ENCODE peak calls at places on chromosomes 7 and 10, in four cellular contexts. K, Z, Y and H are unnamed samples.
A peak's percentile ranks its signal among the peaks of the same experiment; 100 is the strongest.

GRCh38 chr10:129275886-129276285 is 191.2 kb upstream of the MGMT start:
- DNase-seq in K (no peak), Z (no peak), Y (no peak), H (no peak)

GRCh38 chr7:57343901-57344622 is 105.9 kb upstream of the ZNF716 start:
- DNase-seq in K (no peak), Z (no peak), Y (no peak), H (no peak)

GRCh38 chr10:1498746-1499343 is 238.5 kb downstream of the ADARB2 start:
- DNase-seq in K (no peak), Z (no peak), Y (no peak), H (no peak)

GRCh38 chr7:154426778-154427177 is 374.6 kb downstream of the DPP6 start:
- DNase-seq in K (no peak), Z (no peak), Y (no peak), H (no peak)

GRCh38 chr7:66571568-66571967 is 57.1 kb upstream of the KCTD7 start:
- DNase-seq in K (no peak), Z (no peak), Y (no peak), H (no peak)

GRCh38 chr10:47034511-47035051 is 123.4 kb downstream of the PTPN20 start:
- DNase-seq in K (no peak), Z (no peak), Y (no peak), H (no peak)

GRCh38 chr10:2173328-2173727 is 436.0 kb upstream of the ADARB2 start:
- DNase-seq in K (no peak), Z (no peak), Y (no peak), H (no peak)

GRCh38 chr7:139762886-139763285 is 14.9 kb downstream of the HIPK2 start:
- DNase-seq in K (no peak), Z (no peak), Y (no peak), H (no peak)

GRCh38 chr10:3169738-3170137 is 2.8 kb downstream of the PITRM1 start:
- DNase-seq in K (no peak), Z (no peak), Y (no peak), H (no peak)

DNA sequence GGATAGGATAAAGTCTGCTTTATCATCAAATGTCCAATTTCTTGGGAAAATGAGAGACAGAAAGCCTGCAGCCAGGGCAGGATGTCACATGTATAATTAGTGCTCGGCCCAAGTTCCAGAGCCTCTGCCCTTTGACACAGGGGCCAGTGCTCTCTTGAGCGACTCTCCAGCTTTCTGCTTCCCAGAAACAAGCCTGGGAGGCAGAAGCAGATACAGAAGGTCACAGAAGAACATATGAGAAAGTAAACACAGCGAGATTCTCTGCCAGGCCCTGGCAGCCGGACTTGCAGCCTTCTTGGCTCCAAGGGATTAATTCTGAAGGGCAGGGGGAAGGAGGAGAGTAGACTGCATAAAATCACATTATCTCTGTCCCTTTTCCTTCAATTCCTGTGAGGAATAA is 536.7 kb downstream of the TNS3 start:
- DNase-seq in K (no peak), Z (no peak), Y (no peak), H (no peak)
- TF ChIP-seq NR3C1 in K (no peak), Z (no peak), Y (no peak), H (no peak)

DNA sequence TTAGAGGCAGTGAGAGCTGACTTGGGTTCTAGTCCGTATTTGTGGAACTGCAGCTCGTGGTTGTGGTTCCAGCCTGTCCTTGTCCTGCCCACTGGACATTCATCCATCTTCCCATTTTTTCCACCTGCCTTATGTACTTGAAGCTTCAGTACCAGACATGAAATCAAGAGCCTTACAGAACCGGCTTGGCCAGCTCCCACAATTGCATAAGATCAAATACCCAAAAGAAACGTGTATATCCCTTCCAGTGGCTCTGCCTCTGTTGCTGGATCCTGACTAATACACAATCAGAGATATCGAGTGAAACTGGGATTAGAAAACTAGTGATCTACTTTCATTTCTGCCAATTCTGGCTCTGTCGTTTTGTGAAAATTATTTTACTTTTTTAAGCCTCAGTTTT is 23.8 kb upstream of the LIPA start:
- DNase-seq in K (no peak), Z (no peak), Y (no peak), H (no peak)
- TF ChIP-seq NR3C1 in K (no peak), Z (no peak), Y (no peak), H (no peak)

DNA sequence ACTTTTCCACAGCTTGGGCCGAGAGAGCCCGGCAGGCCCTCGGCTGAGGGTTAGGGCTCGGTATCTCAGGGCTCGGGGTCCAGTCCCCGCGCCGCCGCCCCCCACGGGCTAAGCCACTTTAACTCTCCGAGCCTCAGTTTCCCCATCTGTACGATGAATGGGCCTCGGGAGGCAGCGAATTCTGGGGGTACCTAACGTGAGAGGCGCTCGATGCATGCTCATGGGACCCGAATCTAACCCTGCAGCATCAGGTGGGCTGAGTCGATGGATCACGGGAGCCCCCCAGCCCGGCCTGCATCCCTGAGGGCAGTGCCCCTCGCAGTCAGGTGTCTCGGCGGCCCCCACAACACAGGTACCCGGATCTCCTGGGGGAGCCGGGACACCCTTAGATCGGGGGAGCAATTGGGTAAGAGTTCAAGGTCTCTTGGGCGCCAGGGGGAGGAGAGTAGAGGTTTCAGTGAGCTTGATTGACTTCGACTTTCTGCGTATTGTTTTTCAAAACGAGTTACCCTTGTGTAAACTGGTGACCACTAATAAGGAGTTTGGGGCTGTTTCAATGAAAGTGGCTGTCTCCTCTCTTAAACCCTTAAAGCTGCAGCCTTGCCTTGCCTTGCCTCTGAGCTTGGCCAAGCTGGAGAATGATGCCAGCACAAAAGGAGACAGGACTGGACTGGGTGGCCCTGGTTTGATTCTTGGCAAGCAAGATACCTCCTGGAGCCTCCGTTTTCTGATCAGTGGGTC is 631 bp downstream of the POR start:
- DNase-seq in K (peak; percentile 58), Z (peak; percentile 61), Y (no peak), H (no peak)
- TF ChIP-seq NR3C1 in K (no peak), Z (no peak), Y (no peak), H (no peak)

DNA sequence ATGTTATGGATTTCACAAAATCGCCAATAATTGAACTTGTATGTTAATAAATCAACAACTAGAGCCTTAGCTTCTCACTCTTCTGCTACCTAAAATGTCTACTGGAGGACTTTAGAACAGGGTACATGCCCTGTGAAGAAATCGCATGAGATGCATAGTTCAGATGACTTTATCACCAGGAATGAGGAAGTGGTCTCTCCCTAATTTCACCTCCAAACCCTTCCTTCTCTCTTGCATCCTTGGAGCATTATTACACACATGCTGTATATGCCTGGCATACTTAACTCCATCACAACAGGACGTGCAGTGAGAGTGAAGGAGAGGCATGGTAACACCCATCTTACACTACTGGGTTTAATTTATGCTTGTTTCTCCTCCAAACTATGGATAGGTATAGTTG is 27.8 kb downstream of the RHEB start:
- DNase-seq in K (no peak), Z (peak; percentile 51), Y (peak; percentile 81), H (no peak)
- TF ChIP-seq NR3C1 in K (no peak), Z (no peak), Y (no peak), H (no peak)

GRCh38 chr7:83640240-83640639 is 8.7 kb downstream of the SEMA3E start:
- DNase-seq in K (no peak), Z (no peak), Y (no peak), H (no peak)
- TF ChIP-seq NR3C1 in K (no peak), Z (no peak), Y (no peak), H (no peak)